ENCODE peak calls at places on chromosomes 5 and 9, in five cellular contexts. One of them, this sample, is unnamed.

GRCh38 chr9:104088416-104088815 is 5.7 kb upstream of the SMC2 start:
- DNase-seq in stimulated activated CD8-positive, alpha-beta memory T cell treated with anti-CD3 and anti-CD28 coated beads, Interleukin-2, amount 100 ng/mL, for 48 hours: no peak
- DNase-seq in GM03348: no peak
- DNase-seq in AG09309: no peak
- DNase-seq in NCI-H2081: no peak
- DNase-seq in this sample: no peak

GRCh38 chr5:115194671-115195070 is 25.0 kb upstream of the TRIM36 start:
- DNase-seq in stimulated activated CD8-positive, alpha-beta memory T cell treated with anti-CD3 and anti-CD28 coated beads, Interleukin-2, amount 100 ng/mL, for 48 hours: no peak
- DNase-seq in GM03348: peak
- DNase-seq in AG09309: peak
- DNase-seq in NCI-H2081: no peak
- DNase-seq in this sample: no peak

GRCh38 chr5:61665939-61666621 is 334.0 kb downstream of the ZSWIM6 start:
- DNase-seq in stimulated activated CD8-positive, alpha-beta memory T cell treated with anti-CD3 and anti-CD28 coated beads, Interleukin-2, amount 100 ng/mL, for 48 hours: no peak
- DNase-seq in GM03348: no peak
- DNase-seq in AG09309: no peak
- DNase-seq in NCI-H2081: no peak
- DNase-seq in this sample: peak

GRCh38 chr9:16413509-16414016 is 456.9 kb downstream of the BNC2 start:
- DNase-seq in stimulated activated CD8-positive, alpha-beta memory T cell treated with anti-CD3 and anti-CD28 coated beads, Interleukin-2, amount 100 ng/mL, for 48 hours: no peak
- DNase-seq in GM03348: peak
- DNase-seq in AG09309: peak
- DNase-seq in NCI-H2081: no peak
- DNase-seq in this sample: no peak

GRCh38 chr5:153084476-153084875 is 406.0 kb upstream of the GRIA1 start:
- DNase-seq in stimulated activated CD8-positive, alpha-beta memory T cell treated with anti-CD3 and anti-CD28 coated beads, Interleukin-2, amount 100 ng/mL, for 48 hours: no peak
- DNase-seq in GM03348: no peak
- DNase-seq in AG09309: no peak
- DNase-seq in NCI-H2081: no peak
- DNase-seq in this sample: no peak

GRCh38 chr5:108858959-108859358 is 111.3 kb downstream of the FER start:
- DNase-seq in stimulated activated CD8-positive, alpha-beta memory T cell treated with anti-CD3 and anti-CD28 coated beads, Interleukin-2, amount 100 ng/mL, for 48 hours: no peak
- DNase-seq in GM03348: peak
- DNase-seq in AG09309: no peak
- DNase-seq in NCI-H2081: no peak
- DNase-seq in this sample: no peak

GRCh38 chr9:110371411-110372013 is 33.8 kb upstream of the TXNDC8 start:
- DNase-seq in stimulated activated CD8-positive, alpha-beta memory T cell treated with anti-CD3 and anti-CD28 coated beads, Interleukin-2, amount 100 ng/mL, for 48 hours: no peak
- DNase-seq in GM03348: no peak
- DNase-seq in AG09309: no peak
- DNase-seq in NCI-H2081: no peak
- DNase-seq in this sample: no peak

GRCh38 chr9:93205045-93205768 is 21.3 kb downstream of the WNK2 start:
- DNase-seq in stimulated activated CD8-positive, alpha-beta memory T cell treated with anti-CD3 and anti-CD28 coated beads, Interleukin-2, amount 100 ng/mL, for 48 hours: no peak
- DNase-seq in GM03348: no peak
- DNase-seq in AG09309: no peak
- DNase-seq in NCI-H2081: peak
- DNase-seq in this sample: no peak

GRCh38 chr5:127053049-127053448 is 20.3 kb downstream of the C5orf63 start:
- DNase-seq in stimulated activated CD8-positive, alpha-beta memory T cell treated with anti-CD3 and anti-CD28 coated beads, Interleukin-2, amount 100 ng/mL, for 48 hours: no peak
- DNase-seq in GM03348: no peak
- DNase-seq in AG09309: no peak
- DNase-seq in NCI-H2081: peak
- DNase-seq in this sample: no peak